ENCODE peak calls at places on chromosomes 1 and 21, in ten cellular contexts. One of them, this sample, is unnamed. For H3K9me3, the result is how much of the 10 kb centered on the place peaks cover.

GRCh38 chr1:15246960-15247614 is at the start of gene FHAD1:
- DNase-seq in cardiac muscle cell: peak
- DNase-seq in CD8-positive, alpha-beta T cell: peak
- DNase-seq in tibial artery: no peak
- DNase-seq in colonic mucosa: peak
- DNase-seq in fibroblast of lung: peak
- DNase-seq in H1: peak
- DNase-seq in spleen: peak
- DNase-seq in CD4-positive, alpha-beta T cell: no peak
- DNase-seq in hepatocyte: peak
- DNase-seq in this sample: peak

GRCh38 chr1:35675773-35676172 is 34.4 kb upstream of the PSMB2 start:
- DNase-seq in hepatocyte: no peak
- DNase-seq in CD8-positive, alpha-beta T cell: no peak
- DNase-seq in tibial artery: peak
- DNase-seq in CD4-positive, alpha-beta T cell: no peak
- DNase-seq in colonic mucosa: no peak
- DNase-seq in spleen: no peak
- DNase-seq in cardiac muscle cell: no peak
- DNase-seq in H1: no peak
- DNase-seq in fibroblast of lung: no peak
- DNase-seq in this sample: peak

GRCh38 chr1:42964032-42964812 is 5.6 kb upstream of the SLC2A1 start:
- DNase-seq in spleen: no peak
- DNase-seq in hepatocyte: no peak
- DNase-seq in CD4-positive, alpha-beta T cell: no peak
- DNase-seq in tibial artery: no peak
- DNase-seq in colonic mucosa: no peak
- DNase-seq in fibroblast of lung: no peak
- DNase-seq in H1: no peak
- DNase-seq in CD8-positive, alpha-beta T cell: no peak
- DNase-seq in cardiac muscle cell: no peak
- DNase-seq in this sample: no peak

GRCh38 chr1:2804628-2805351 is 3.3 kb upstream of the TTC34 start:
- DNase-seq in H1: no peak
- DNase-seq in spleen: peak
- DNase-seq in CD8-positive, alpha-beta T cell: no peak
- DNase-seq in fibroblast of lung: no peak
- DNase-seq in CD4-positive, alpha-beta T cell: no peak
- DNase-seq in cardiac muscle cell: no peak
- DNase-seq in colonic mucosa: no peak
- DNase-seq in tibial artery: no peak
- DNase-seq in hepatocyte: no peak
- DNase-seq in this sample: no peak

GRCh38 chr1:2479618-2480017 is 3.5 kb downstream of the PLCH2 start:
- DNase-seq in hepatocyte: no peak
- DNase-seq in cardiac muscle cell: no peak
- DNase-seq in tibial artery: no peak
- DNase-seq in colonic mucosa: no peak
- DNase-seq in H1: no peak
- DNase-seq in spleen: no peak
- DNase-seq in CD8-positive, alpha-beta T cell: no peak
- DNase-seq in fibroblast of lung: no peak
- DNase-seq in CD4-positive, alpha-beta T cell: no peak
- DNase-seq in this sample: no peak

GRCh38 chr1:179924268-179924667 is 30.3 kb upstream of the CEP350 start:
- DNase-seq in CD8-positive, alpha-beta T cell: no peak
- DNase-seq in CD4-positive, alpha-beta T cell: no peak
- DNase-seq in spleen: no peak
- DNase-seq in colonic mucosa: no peak
- DNase-seq in hepatocyte: no peak
- DNase-seq in fibroblast of lung: no peak
- DNase-seq in cardiac muscle cell: no peak
- DNase-seq in tibial artery: no peak
- DNase-seq in H1: no peak
- DNase-seq in this sample: no peak

GRCh38 chr1:112296908-112297307 is 99.1 kb upstream of the CTTNBP2NL start:
- DNase-seq in H1: no peak
- DNase-seq in tibial artery: no peak
- DNase-seq in cardiac muscle cell: no peak
- DNase-seq in colonic mucosa: no peak
- DNase-seq in fibroblast of lung: peak
- DNase-seq in CD8-positive, alpha-beta T cell: no peak
- DNase-seq in hepatocyte: no peak
- DNase-seq in spleen: no peak
- DNase-seq in CD4-positive, alpha-beta T cell: no peak
- DNase-seq in this sample: no peak

GRCh38 chr1:3028531-3029282 is 7.4 kb downstream of the ACTRT2 start:
- DNase-seq in colonic mucosa: no peak
- DNase-seq in tibial artery: peak
- DNase-seq in CD4-positive, alpha-beta T cell: no peak
- DNase-seq in fibroblast of lung: no peak
- DNase-seq in CD8-positive, alpha-beta T cell: no peak
- DNase-seq in H1: no peak
- DNase-seq in spleen: peak
- DNase-seq in cardiac muscle cell: no peak
- DNase-seq in hepatocyte: no peak
- DNase-seq in this sample: no peak

GRCh38 chr1:156075158-156075557 is 7.1 kb downstream of the MEX3A start:
- DNase-seq in spleen: no peak
- DNase-seq in CD8-positive, alpha-beta T cell: no peak
- DNase-seq in tibial artery: no peak
- DNase-seq in hepatocyte: no peak
- DNase-seq in cardiac muscle cell: peak
- DNase-seq in H1: no peak
- DNase-seq in CD4-positive, alpha-beta T cell: no peak
- DNase-seq in fibroblast of lung: no peak
- DNase-seq in colonic mucosa: no peak
- DNase-seq in this sample: no peak

GRCh38 chr1:19309123-19309813 is 2.7 kb downstream of the AKR7A2 start:
- DNase-seq in tibial artery: no peak
- DNase-seq in colonic mucosa: no peak
- DNase-seq in fibroblast of lung: peak
- DNase-seq in hepatocyte: no peak
- DNase-seq in cardiac muscle cell: no peak
- DNase-seq in H1: no peak
- DNase-seq in spleen: no peak
- DNase-seq in CD8-positive, alpha-beta T cell: no peak
- DNase-seq in CD4-positive, alpha-beta T cell: no peak
- DNase-seq in this sample: peak

GRCh38 chr1:212606734-212607205 is 1.8 kb upstream of the ATF3 start:
- DNase-seq in CD4-positive, alpha-beta T cell: peak
- DNase-seq in colonic mucosa: peak
- DNase-seq in spleen: peak
- DNase-seq in tibial artery: peak
- DNase-seq in H1: no peak
- DNase-seq in CD8-positive, alpha-beta T cell: peak
- DNase-seq in fibroblast of lung: no peak
- DNase-seq in cardiac muscle cell: no peak
- DNase-seq in hepatocyte: peak
- DNase-seq in this sample: peak

GRCh38 chr21:39661121-39661520 is 48.4 kb downstream of the B3GALT5 start:
- DNase-seq in hepatocyte: no peak
- DNase-seq in fibroblast of lung: no peak
- DNase-seq in colonic mucosa: peak
- DNase-seq in tibial artery: no peak
- DNase-seq in cardiac muscle cell: no peak
- DNase-seq in H1: no peak
- DNase-seq in spleen: peak
- DNase-seq in CD8-positive, alpha-beta T cell: no peak
- DNase-seq in CD4-positive, alpha-beta T cell: no peak
- DNase-seq in this sample: no peak

GRCh38 chr1:12132078-12132477 is 34.7 kb upstream of the TNFRSF1B start:
- DNase-seq in tibial artery: no peak
- DNase-seq in CD4-positive, alpha-beta T cell: no peak
- DNase-seq in colonic mucosa: no peak
- DNase-seq in fibroblast of lung: peak
- DNase-seq in CD8-positive, alpha-beta T cell: no peak
- DNase-seq in cardiac muscle cell: no peak
- DNase-seq in H1: no peak
- DNase-seq in spleen: peak
- DNase-seq in hepatocyte: no peak
- DNase-seq in this sample: peak

GRCh38 chr21:31310750-31311149 is 33.3 kb downstream of the TIAM1 start:
- DNase-seq in fibroblast of lung: peak
- DNase-seq in CD4-positive, alpha-beta T cell: no peak
- DNase-seq in H1: no peak
- DNase-seq in cardiac muscle cell: no peak
- DNase-seq in colonic mucosa: no peak
- DNase-seq in hepatocyte: no peak
- DNase-seq in spleen: no peak
- DNase-seq in CD8-positive, alpha-beta T cell: no peak
- DNase-seq in tibial artery: no peak
- DNase-seq in this sample: no peak

GRCh38 chr1:225921734-225922709 is 2.0 kb downstream of the PYCR2 start:
- DNase-seq in CD8-positive, alpha-beta T cell: no peak
- DNase-seq in tibial artery: no peak
- DNase-seq in colonic mucosa: no peak
- DNase-seq in CD4-positive, alpha-beta T cell: no peak
- DNase-seq in hepatocyte: no peak
- DNase-seq in spleen: no peak
- DNase-seq in cardiac muscle cell: no peak
- DNase-seq in H1: no peak
- DNase-seq in fibroblast of lung: no peak
- DNase-seq in this sample: no peak

GRCh38 chr1:44154049-44154448 is 12.6 kb upstream of the KLF18 start:
- DNase-seq in H1: peak
- DNase-seq in colonic mucosa: no peak
- DNase-seq in tibial artery: no peak
- DNase-seq in spleen: no peak
- DNase-seq in fibroblast of lung: peak
- DNase-seq in hepatocyte: no peak
- DNase-seq in CD4-positive, alpha-beta T cell: no peak
- DNase-seq in CD8-positive, alpha-beta T cell: no peak
- DNase-seq in cardiac muscle cell: no peak
- DNase-seq in this sample: no peak

DNA sequence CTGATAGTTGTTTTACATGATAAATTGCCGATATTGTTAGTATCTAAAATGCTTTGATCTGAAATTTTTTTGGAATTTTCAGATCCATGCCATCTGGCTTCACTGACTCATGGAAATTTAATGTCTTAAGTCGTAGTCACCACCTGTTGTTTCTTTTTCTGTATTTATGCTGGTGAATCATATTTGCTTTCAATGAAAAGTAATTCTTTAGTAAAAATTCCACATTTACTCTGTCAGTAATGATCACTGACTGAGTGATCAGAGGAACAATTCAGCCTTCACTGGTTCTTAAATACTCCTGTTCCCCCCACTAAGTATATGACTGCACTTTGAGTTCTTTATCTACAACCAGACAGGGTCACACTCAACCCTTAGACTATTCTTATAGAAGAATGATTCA is 185.6 kb upstream of the NRIP1 start:
- DNase-seq in H1: no peak
- DNase-seq in cardiac muscle cell: no peak
- DNase-seq in spleen: no peak
- DNase-seq in colonic mucosa: no peak
- DNase-seq in tibial artery: no peak
- DNase-seq in fibroblast of lung: peak
- DNase-seq in CD4-positive, alpha-beta T cell: no peak
- DNase-seq in CD8-positive, alpha-beta T cell: no peak
- DNase-seq in hepatocyte: no peak
- DNase-seq in this sample: peak
- H3K27ac ChIP-seq in H1: no peak
- H3K27ac ChIP-seq in cardiac muscle cell: no peak
- H3K27ac ChIP-seq in spleen: no peak
- H3K27ac ChIP-seq in colonic mucosa: no peak
- H3K27ac ChIP-seq in tibial artery: no peak
- H3K27ac ChIP-seq in fibroblast of lung: no peak
- H3K27ac ChIP-seq in CD4-positive, alpha-beta T cell: no peak
- H3K27ac ChIP-seq in CD8-positive, alpha-beta T cell: no peak
- H3K27ac ChIP-seq in hepatocyte: no peak
- H3K27ac ChIP-seq in this sample: no peak

DNA sequence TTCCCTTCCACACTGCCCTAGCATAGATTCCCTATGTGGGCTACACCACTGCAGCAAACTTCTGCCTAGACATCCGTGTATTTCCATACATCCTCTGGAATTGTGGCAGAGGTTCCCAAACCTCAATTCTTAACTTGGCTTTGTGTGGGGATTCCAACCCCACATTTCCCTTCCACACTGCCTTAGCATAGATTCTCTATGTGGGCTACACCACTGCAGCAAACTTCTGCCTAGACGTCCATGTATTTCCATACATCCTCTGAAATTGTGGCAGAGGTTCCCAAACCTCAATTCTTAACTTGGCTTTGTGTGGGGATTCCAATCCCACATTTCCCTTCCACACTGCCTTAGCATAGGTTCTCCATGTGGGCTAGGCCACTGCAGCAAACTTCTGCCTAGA is 31.4 kb downstream of the ZNF670 start:
- DNase-seq in CD8-positive, alpha-beta T cell: no peak
- DNase-seq in cardiac muscle cell: no peak
- DNase-seq in tibial artery: no peak
- DNase-seq in H1: no peak
- DNase-seq in fibroblast of lung: no peak
- DNase-seq in CD4-positive, alpha-beta T cell: no peak
- DNase-seq in spleen: no peak
- DNase-seq in hepatocyte: no peak
- DNase-seq in colonic mucosa: no peak
- DNase-seq in this sample: no peak
- H3K9me3 ChIP-seq in CD8-positive, alpha-beta T cell: under half
- H3K9me3 ChIP-seq in cardiac muscle cell: under half
- H3K9me3 ChIP-seq in tibial artery: under half
- H3K9me3 ChIP-seq in H1: half or more
- H3K9me3 ChIP-seq in fibroblast of lung: under half
- H3K9me3 ChIP-seq in CD4-positive, alpha-beta T cell: half or more
- H3K9me3 ChIP-seq in spleen: half or more
- H3K9me3 ChIP-seq in hepatocyte: under half
- H3K9me3 ChIP-seq in colonic mucosa: under half
- H3K9me3 ChIP-seq in this sample: under half

GRCh38 chr1:40862008-40862863 is at the start of gene CITED4:
- DNase-seq in cardiac muscle cell: peak
- DNase-seq in CD8-positive, alpha-beta T cell: peak
- DNase-seq in fibroblast of lung: peak
- DNase-seq in H1: peak
- DNase-seq in CD4-positive, alpha-beta T cell: peak
- DNase-seq in hepatocyte: peak
- DNase-seq in colonic mucosa: peak
- DNase-seq in spleen: peak
- DNase-seq in tibial artery: peak
- DNase-seq in this sample: peak
- H3K27ac ChIP-seq in cardiac muscle cell: peak
- H3K27ac ChIP-seq in CD8-positive, alpha-beta T cell: peak
- H3K27ac ChIP-seq in fibroblast of lung: no peak
- H3K27ac ChIP-seq in H1: peak
- H3K27ac ChIP-seq in CD4-positive, alpha-beta T cell: peak
- H3K27ac ChIP-seq in hepatocyte: no peak
- H3K27ac ChIP-seq in colonic mucosa: peak
- H3K27ac ChIP-seq in spleen: peak
- H3K27ac ChIP-seq in tibial artery: peak
- H3K27ac ChIP-seq in this sample: no peak

DNA sequence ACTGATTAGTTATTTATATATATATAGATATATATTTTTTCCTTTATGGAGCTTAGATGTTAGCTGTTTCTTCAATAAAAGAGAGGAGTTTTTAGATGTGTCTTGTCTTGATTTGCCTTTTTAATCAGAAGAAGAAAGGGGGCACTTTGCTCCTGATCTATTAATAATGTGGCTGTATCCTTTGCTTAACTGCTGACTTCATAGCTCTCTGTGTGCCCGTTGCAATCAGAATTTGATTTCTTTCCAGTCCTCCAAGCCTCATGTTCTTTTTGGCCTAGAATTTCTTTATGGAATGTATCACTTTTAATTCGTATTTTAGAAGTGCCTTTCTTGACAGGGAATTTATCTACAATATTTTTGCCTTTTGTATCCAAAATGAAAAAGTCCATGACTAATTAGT is 85.3 kb downstream of the C1orf21 start:
- DNase-seq in CD8-positive, alpha-beta T cell: no peak
- DNase-seq in tibial artery: no peak
- DNase-seq in cardiac muscle cell: no peak
- DNase-seq in H1: no peak
- DNase-seq in colonic mucosa: no peak
- DNase-seq in hepatocyte: no peak
- DNase-seq in fibroblast of lung: no peak
- DNase-seq in CD4-positive, alpha-beta T cell: no peak
- DNase-seq in spleen: no peak
- DNase-seq in this sample: no peak
- H3K9me3 ChIP-seq in CD8-positive, alpha-beta T cell: under half
- H3K9me3 ChIP-seq in tibial artery: under half
- H3K9me3 ChIP-seq in cardiac muscle cell: under half
- H3K9me3 ChIP-seq in H1: under half
- H3K9me3 ChIP-seq in colonic mucosa: under half
- H3K9me3 ChIP-seq in hepatocyte: under half
- H3K9me3 ChIP-seq in fibroblast of lung: under half
- H3K9me3 ChIP-seq in CD4-positive, alpha-beta T cell: under half
- H3K9me3 ChIP-seq in spleen: under half
- H3K9me3 ChIP-seq in this sample: under half

This sample was measured in GM23248.